ENCODE peak calls at places on chromosomes 6 and 20, in ten cellular contexts. L, X, U, F, Z, V, Y, A, K and P are unnamed samples.

GRCh38 chr6:123803862-123804681 is at the start of gene NKAIN2:
- DNase-seq in Y (peak; percentile 20), L (peak; percentile 2), V (no peak), U (peak; percentile 49), A (peak; percentile 19), K (peak; percentile 46), Z (peak; percentile 62), X (peak; percentile 74), F (no peak), P (no peak)

GRCh38 chr6:19664050-19664449 is 173.1 kb upstream of the ID4 start:
- DNase-seq in F (no peak), Y (no peak), U (no peak), Z (no peak), A (no peak), L (no peak), K (no peak), X (no peak), V (no peak), P (no peak)

GRCh38 chr6:166236586-166236985 is 68.9 kb upstream of the TBXT start:
- DNase-seq in F (no peak), A (no peak), U (no peak), K (no peak), L (no peak), Z (no peak), Y (no peak), X (no peak), V (no peak), P (no peak)

GRCh38 chr6:11810039-11810541 is 31.5 kb upstream of the ADTRP start:
- DNase-seq in Z (peak; percentile 92), K (peak; percentile 73), X (peak; percentile 57), U (peak; percentile 76), A (peak; percentile 56), F (peak; percentile 68), V (peak; percentile 83), Y (peak; percentile 73), L (peak; percentile 90), P (peak; percentile 37)

GRCh38 chr20:20549699-20550098 is 162.7 kb downstream of the RALGAPA2 start:
- DNase-seq in F (no peak), L (peak; percentile 93), K (no peak), Z (no peak), X (no peak), A (no peak), Y (no peak), V (no peak), U (peak; percentile 67), P (no peak)

GRCh38 chr6:70221025-70221714 is 81.7 kb downstream of the COL9A1 start:
- DNase-seq in K (no peak), F (no peak), A (no peak), X (peak; percentile 66), L (no peak), Y (no peak), U (peak; percentile 66), Z (no peak), V (no peak), P (no peak)

GRCh38 chr20:22771706-22772105 is 187.3 kb upstream of the FOXA2 start:
- DNase-seq in K (no peak), Z (no peak), X (no peak), F (no peak), A (no peak), Y (no peak), V (no peak), L (peak; percentile 36), U (no peak), P (no peak)

GRCh38 chr20:56629464-56630085 is 469 bp downstream of the TFAP2C start:
- DNase-seq in Y (no peak), A (no peak), K (no peak), Z (no peak), X (peak; percentile 28), U (no peak), L (no peak), F (no peak), V (no peak), P (no peak)

GRCh38 chr6:162728177-162728571 is 400 bp downstream of the PACRG start:
- DNase-seq in L (no peak), Y (no peak), Z (no peak), F (no peak), X (no peak), K (no peak), U (no peak), V (no peak), A (no peak), P (no peak)
- H3K4me3 ChIP-seq in L (peak overlapping the region; percentile 29), Y (peak overlapping the region; percentile 88), Z (peak overlapping the region; percentile 4), F (no peak overlapping the region), X (no peak overlapping the region), K (no peak overlapping the region), U (peak overlapping the region; percentile 11), V (peak overlapping the region; percentile 89), A (peak overlapping the region; percentile 3), P (peak overlapping the region; percentile 69)

DNA sequence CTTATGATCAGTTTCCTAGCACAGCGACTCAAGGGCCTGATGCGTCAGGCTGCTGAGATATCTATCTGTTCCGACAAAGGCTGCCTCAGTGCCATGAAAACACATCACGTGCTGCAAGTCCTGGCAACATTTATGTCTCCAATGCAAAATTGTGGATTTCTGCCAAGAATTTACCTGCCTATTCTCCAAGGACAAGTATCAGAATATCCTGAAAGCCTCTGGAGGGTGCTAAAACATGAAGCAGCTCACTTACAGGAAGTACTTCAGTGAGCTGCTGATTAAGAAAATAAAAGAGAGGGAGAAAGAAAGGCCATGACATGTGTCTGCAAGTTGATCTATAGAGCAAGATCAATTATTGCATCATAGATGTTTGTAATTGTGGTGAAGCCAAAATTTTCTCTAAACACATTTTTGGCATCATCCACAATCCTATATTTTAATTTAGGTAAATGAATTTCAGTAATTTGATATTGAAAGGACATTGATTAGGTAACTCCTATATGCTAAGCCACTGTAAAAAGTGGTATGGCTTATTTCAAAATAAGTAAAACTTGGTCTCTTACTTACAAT is 25.8 kb upstream of the TPBG start:
- DNase-seq in K (no peak), F (peak; percentile 18), X (no peak), V (no peak), L (peak; percentile 58), A (no peak), U (no peak), Z (no peak), Y (no peak), P (peak; percentile 13)
- TF ChIP-seq CTCF in K (no peak), F (no peak), X (no peak), V (no peak), L (no peak), A (no peak), U (no peak), Z (no peak), Y (no peak), P (peak; percentile 14)

DNA sequence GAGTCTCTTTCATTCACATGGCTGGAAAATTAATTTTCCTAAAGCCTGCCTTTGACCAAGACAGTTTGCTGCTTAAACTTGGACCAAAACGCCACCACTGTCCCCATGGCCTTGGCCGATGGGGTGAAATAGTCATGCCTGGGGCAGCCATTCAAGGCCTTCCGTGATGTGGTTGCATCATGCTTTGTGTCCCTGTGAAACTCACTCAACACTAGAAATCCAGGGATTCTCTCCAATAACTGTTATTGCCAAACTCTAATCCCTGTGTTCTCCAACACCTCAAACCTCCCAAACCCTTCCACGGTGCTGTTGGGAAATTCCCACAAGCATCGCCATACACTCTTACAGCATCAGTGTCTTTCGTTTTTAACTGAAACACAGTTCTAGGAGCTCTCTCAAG is 1.4 kb upstream of the TXNDC5 start:
- DNase-seq in L (no peak), U (no peak), Z (no peak), A (no peak), V (no peak), K (no peak), F (peak; percentile 37), Y (no peak), X (no peak), P (no peak)
- H3K4me3 ChIP-seq in L (no peak overlapping the region), U (no peak overlapping the region), Z (no peak overlapping the region), A (no peak overlapping the region), V (no peak overlapping the region), K (no peak overlapping the region), F (no peak overlapping the region), Y (no peak overlapping the region), X (no peak overlapping the region), P (no peak overlapping the region)

DNA sequence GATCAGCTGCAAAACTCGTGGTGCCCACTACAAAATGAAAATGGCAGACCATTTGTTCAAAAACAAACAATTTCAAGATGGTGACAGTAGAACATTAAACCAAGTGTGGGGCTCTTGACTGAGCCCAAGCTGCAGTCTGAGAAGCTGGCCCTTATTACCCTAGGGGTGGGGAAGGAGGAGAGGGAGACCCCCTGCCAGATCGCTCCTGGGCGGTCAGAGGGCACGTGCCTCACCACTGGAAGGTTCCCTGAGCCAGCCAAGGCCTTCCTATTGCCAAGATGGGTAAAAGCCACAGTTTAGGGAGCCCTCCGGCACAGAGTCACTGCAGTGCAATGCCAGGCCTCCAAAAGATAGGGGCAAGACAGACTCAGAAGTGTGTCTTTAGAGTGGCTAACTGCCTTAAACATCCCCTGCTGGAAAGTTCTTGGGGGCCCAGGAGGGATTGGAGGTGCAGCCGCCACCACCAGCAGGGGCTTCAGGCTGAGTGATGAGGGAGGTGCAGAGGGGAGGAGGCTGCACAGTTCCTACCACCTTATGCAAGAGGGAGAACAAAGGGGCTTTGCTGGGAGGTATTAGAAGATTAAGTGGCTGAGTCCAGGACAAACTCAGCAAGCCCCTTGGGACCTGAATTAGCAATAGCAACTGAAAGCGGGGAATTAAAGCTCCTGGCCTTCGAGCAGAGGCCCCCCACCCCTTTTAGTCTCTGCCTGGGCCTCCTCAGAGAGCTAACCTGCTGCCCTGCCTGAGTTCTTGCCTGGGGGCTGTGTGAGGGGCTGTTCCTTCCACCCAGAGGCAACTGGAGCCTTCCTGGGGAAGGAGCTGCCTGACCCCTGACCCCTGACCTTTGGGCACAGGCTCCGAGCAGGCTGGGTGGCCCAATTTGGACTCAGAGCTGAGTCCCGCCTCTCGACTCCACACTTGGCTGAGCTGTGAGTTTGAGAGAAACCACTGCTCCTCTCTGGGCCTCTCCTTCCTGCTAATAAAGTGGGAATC is 88.4 kb downstream of the VEGFA start:
- DNase-seq in A (no peak), Z (no peak), Y (no peak), L (no peak), F (no peak), X (no peak), K (no peak), U (no peak), V (no peak), P (no peak)
- TF ChIP-seq CTCF in A (no peak), Z (no peak), Y (no peak), L (no peak), F (no peak), X (no peak), K (no peak), U (no peak), V (no peak), P (no peak)

GRCh38 chr6:16851044-16851540 is 89.8 kb upstream of the ATXN1 start:
- DNase-seq in A (no peak), X (no peak), Y (no peak), L (no peak), U (no peak), K (no peak), V (no peak), Z (no peak), F (no peak), P (no peak)

GRCh38 chr6:16851758-16852157 is 90.5 kb upstream of the ATXN1 start:
- DNase-seq in Y (no peak), Z (no peak), F (no peak), A (no peak), K (no peak), L (no peak), V (no peak), U (no peak), X (no peak), P (no peak)

GRCh38 chr6:16850332-16851022 is 89.2 kb upstream of the ATXN1 start:
- DNase-seq in K (no peak), L (no peak), V (no peak), U (no peak), A (no peak), F (no peak), Y (no peak), X (no peak), Z (no peak), P (no peak)

GRCh38 chr6:16846399-16846778 is 85.1 kb upstream of the ATXN1 start:
- DNase-seq in F (no peak), X (no peak), Z (no peak), V (no peak), L (no peak), U (no peak), A (no peak), K (no peak), Y (no peak), P (no peak)

GRCh38 chr6:16849280-16850210 is 88.3 kb upstream of the ATXN1 start:
- DNase-seq in Z (no peak), L (no peak), A (no peak), F (peak; percentile 20), Y (no peak), X (no peak), V (no peak), U (peak; percentile 29), K (no peak), P (peak; percentile 19)
- H3K4me3 ChIP-seq in Z (no peak overlapping the region), L (no peak overlapping the region), A (no peak overlapping the region), F (no peak overlapping the region), Y (no peak overlapping the region), X (no peak overlapping the region), V (no peak overlapping the region), U (no peak overlapping the region), K (no peak overlapping the region), P (no peak overlapping the region)